ENCODE peak calls at places on chromosome 2, in ten cellular contexts. I, W, P, B, K, F, H, Y, V and S are unnamed samples.

GRCh38 chr2:48264632-48265031 is 265.3 kb upstream of the STON1 start:
- DNase-seq in I (no peak), W (no peak), P (no peak), B (no peak), K (no peak), F (no peak), H (no peak), Y (no peak), V (no peak), S (no peak)

GRCh38 chr2:54267577-54267976 is 11.5 kb upstream of the TSPYL6 start:
- DNase-seq in I (no peak), W (no peak), P (no peak), B (no peak), K (no peak), F (no peak), H (peak), Y (no peak), V (no peak), S (no peak)

GRCh38 chr2:139122711-139123158 is 342.5 kb upstream of the NXPH2 start:
- DNase-seq in I (peak), W (no peak), P (peak), B (peak), K (peak), F (no peak), H (peak), Y (no peak), V (no peak), S (peak)

GRCh38 chr2:232103140-232103737 is 141.7 kb downstream of the DIS3L2 start:
- DNase-seq in I (peak), W (no peak), P (no peak), B (peak), K (peak), F (no peak), H (peak), Y (no peak), V (no peak), S (peak)

GRCh38 chr2:47501374-47502200 is 98.6 kb downstream of the MSH2 start:
- DNase-seq in I (peak), W (no peak), P (peak), B (peak), K (peak), F (no peak), H (peak), Y (no peak), V (no peak), S (peak)

GRCh38 chr2:9951272-9951521 is 296 bp upstream of the GRHL1 start:
- DNase-seq in I (no peak), W (no peak), P (no peak), B (no peak), K (no peak), F (no peak), H (no peak), Y (no peak), V (no peak), S (no peak)

GRCh38 chr2:198376677-198377076 is 572.3 kb downstream of the PLCL1 start:
- DNase-seq in I (peak), W (no peak), P (no peak), B (peak), K (peak), F (no peak), H (no peak), Y (no peak), V (no peak), S (no peak)

GRCh38 chr2:46801731-46802664 is 113.6 kb downstream of the MCFD2 start:
- DNase-seq in I (peak), W (no peak), P (no peak), B (peak), K (peak), F (no peak), H (no peak), Y (no peak), V (no peak), S (no peak)

GRCh38 chr2:169865492-169865891 is 38.2 kb downstream of the UBR3 start:
- DNase-seq in I (no peak), W (no peak), P (no peak), B (no peak), K (no peak), F (no peak), H (no peak), Y (no peak), V (no peak), S (no peak)

GRCh38 chr2:105768961-105769452 is 24.3 kb downstream of the NCK2 start:
- DNase-seq in I (no peak), W (no peak), P (peak), B (peak), K (no peak), F (peak), H (no peak), Y (no peak), V (no peak), S (no peak)

GRCh38 chr2:73291093-73291460 is 2.3 kb downstream of the EGR4 start:
- DNase-seq in I (peak), W (peak), P (no peak), B (peak), K (peak), F (peak), H (peak), Y (no peak), V (peak), S (peak)

GRCh38 chr2:189933911-189934399 is 128.6 kb downstream of the MSTN start:
- DNase-seq in I (peak), W (no peak), P (peak), B (peak), K (peak), F (no peak), H (peak), Y (no peak), V (no peak), S (peak)

GRCh38 chr2:84481702-84482101 is 22.6 kb upstream of the SUCLG1 start:
- DNase-seq in I (peak), W (no peak), P (peak), B (peak), K (peak), F (no peak), H (peak), Y (no peak), V (no peak), S (peak)

GRCh38 chr2:19104503-19104902 is 253.9 kb downstream of the OSR1 start:
- DNase-seq in I (no peak), W (no peak), P (no peak), B (peak), K (peak), F (no peak), H (no peak), Y (no peak), V (no peak), S (no peak)

GRCh38 chr2:105438104-105438929 is 39.5 kb upstream of the FHL2 start:
- DNase-seq in I (no peak), W (no peak), P (no peak), B (no peak), K (no peak), F (peak), H (peak), Y (peak), V (no peak), S (peak)

GRCh38 chr2:100641115-100641415 is 78.3 kb downstream of the PDCL3 start:
- DNase-seq in I (no peak), W (no peak), P (no peak), B (no peak), K (no peak), F (no peak), H (no peak), Y (no peak), V (no peak), S (no peak)

GRCh38 chr2:42297322-42297936 is 63.6 kb downstream of the COX7A2L start:
- DNase-seq in I (no peak), W (no peak), P (no peak), B (no peak), K (no peak), F (no peak), H (no peak), Y (no peak), V (no peak), S (no peak)

GRCh38 chr2:53867169-53867568 is 7.4 kb upstream of the GPR75 start:
- DNase-seq in I (no peak), W (no peak), P (no peak), B (no peak), K (no peak), F (no peak), H (no peak), Y (no peak), V (no peak), S (no peak)

GRCh38 chr2:40169430-40169829 is 282.5 kb downstream of the SLC8A1 start:
- DNase-seq in I (peak), W (no peak), P (no peak), B (peak), K (peak), F (no peak), H (no peak), Y (no peak), V (no peak), S (peak)

GRCh38 chr2:51158236-51158635 is 126.3 kb upstream of the NRXN1 start:
- DNase-seq in I (no peak), W (no peak), P (no peak), B (peak), K (no peak), F (no peak), H (no peak), Y (no peak), V (no peak), S (no peak)

GRCh38 chr2:158561054-158561453 is 104.3 kb downstream of the PKP4 start:
- DNase-seq in I (no peak), W (no peak), P (no peak), B (no peak), K (no peak), F (no peak), H (no peak), Y (no peak), V (no peak), S (no peak)

GRCh38 chr2:70935468-70936164 is at the start of gene ATP6V1B1:
- DNase-seq in I (no peak), W (no peak), P (no peak), B (no peak), K (no peak), F (peak), H (no peak), Y (peak), V (no peak), S (no peak)

GRCh38 chr2:96832751-96833507 is 10.9 kb downstream of the ANKRD23 start:
- DNase-seq in I (peak), W (no peak), P (peak), B (peak), K (no peak), F (peak), H (peak), Y (peak), V (peak), S (peak)

GRCh38 chr2:237889016-237889415 is 29.6 kb downstream of the RAMP1 start:
- DNase-seq in I (no peak), W (no peak), P (no peak), B (no peak), K (no peak), F (peak), H (no peak), Y (no peak), V (peak), S (no peak)

GRCh38 chr2:190369635-190370034 is 26.2 kb downstream of the INPP1 start:
- DNase-seq in I (no peak), W (no peak), P (no peak), B (no peak), K (no peak), F (no peak), H (no peak), Y (no peak), V (no peak), S (no peak)

GRCh38 chr2:54067851-54068375 is 47.5 kb upstream of the ACYP2 start:
- DNase-seq in I (peak), W (no peak), P (no peak), B (peak), K (no peak), F (no peak), H (no peak), Y (no peak), V (no peak), S (peak)

GRCh38 chr2:172702451-172702850 is 33.2 kb upstream of the RAPGEF4 start:
- DNase-seq in I (no peak), W (no peak), P (no peak), B (no peak), K (no peak), F (no peak), H (no peak), Y (no peak), V (no peak), S (no peak)

GRCh38 chr2:26585966-26586365 is 55.2 kb downstream of the CIB4 start:
- DNase-seq in I (no peak), W (no peak), P (no peak), B (no peak), K (no peak), F (no peak), H (no peak), Y (peak), V (no peak), S (no peak)

GRCh38 chr2:235669983-235670962 is 176.4 kb downstream of the AGAP1 start:
- DNase-seq in I (peak), W (no peak), P (peak), B (peak), K (peak), F (peak), H (peak), Y (no peak), V (peak), S (peak)

GRCh38 chr2:238499731-238500570 is 73.2 kb downstream of the ASB1 start:
- DNase-seq in I (no peak), W (peak), P (no peak), B (no peak), K (no peak), F (no peak), H (no peak), Y (no peak), V (no peak), S (no peak)

GRCh38 chr2:15357922-15358321 is 203.2 kb downstream of the NBAS start:
- DNase-seq in I (no peak), W (no peak), P (no peak), B (no peak), K (no peak), F (no peak), H (no peak), Y (no peak), V (no peak), S (no peak)

GRCh38 chr2:68190991-68191731 is 33.5 kb downstream of the PNO1 start:
- DNase-seq in I (peak), W (no peak), P (peak), B (peak), K (peak), F (no peak), H (peak), Y (no peak), V (no peak), S (peak)

GRCh38 chr2:38600242-38600891 is 2.4 kb downstream of the HNRNPLL start:
- DNase-seq in I (no peak), W (no peak), P (no peak), B (peak), K (no peak), F (peak), H (no peak), Y (no peak), V (no peak), S (no peak)

GRCh38 chr2:126656311-126657145 is 570 bp downstream of the GYPC start:
- DNase-seq in I (peak), W (peak), P (peak), B (no peak), K (no peak), F (peak), H (peak), Y (no peak), V (peak), S (peak)

GRCh38 chr2:189082576-189082975 is 97.0 kb downstream of the COL5A2 start:
- DNase-seq in I (peak), W (no peak), P (peak), B (no peak), K (no peak), F (no peak), H (peak), Y (no peak), V (peak), S (peak)

GRCh38 chr2:10322481-10322880 is 19.8 kb downstream of the HPCAL1 start:
- DNase-seq in I (no peak), W (no peak), P (no peak), B (no peak), K (no peak), F (no peak), H (no peak), Y (no peak), V (no peak), S (no peak)

GRCh38 chr2:28619213-28620196 is 123.6 kb downstream of the PLB1 start:
- DNase-seq in I (peak), W (no peak), P (no peak), B (no peak), K (no peak), F (no peak), H (no peak), Y (no peak), V (no peak), S (no peak)

GRCh38 chr2:28622101-28622499 is 126.2 kb downstream of the PLB1 start:
- DNase-seq in I (no peak), W (no peak), P (no peak), B (no peak), K (no peak), F (no peak), H (no peak), Y (no peak), V (no peak), S (no peak)

GRCh38 chr2:28621172-28622100 is 125.6 kb downstream of the PLB1 start:
- DNase-seq in I (peak), W (peak), P (peak), B (peak), K (peak), F (peak), H (peak), Y (no peak), V (peak), S (peak)

GRCh38 chr2:28620801-28621171 is 124.9 kb downstream of the PLB1 start:
- DNase-seq in I (no peak), W (no peak), P (no peak), B (no peak), K (no peak), F (no peak), H (no peak), Y (no peak), V (no peak), S (no peak)

GRCh38 chr2:28620371-28620793 is 124.5 kb downstream of the PLB1 start:
- DNase-seq in I (no peak), W (no peak), P (no peak), B (no peak), K (no peak), F (no peak), H (no peak), Y (no peak), V (no peak), S (no peak)
- H3K4me3 ChIP-seq in I (no peak), W (no peak), P (no peak), B (no peak), K (no peak), F (no peak), H (no peak), Y (no peak), V (no peak), S (no peak)

DNA sequence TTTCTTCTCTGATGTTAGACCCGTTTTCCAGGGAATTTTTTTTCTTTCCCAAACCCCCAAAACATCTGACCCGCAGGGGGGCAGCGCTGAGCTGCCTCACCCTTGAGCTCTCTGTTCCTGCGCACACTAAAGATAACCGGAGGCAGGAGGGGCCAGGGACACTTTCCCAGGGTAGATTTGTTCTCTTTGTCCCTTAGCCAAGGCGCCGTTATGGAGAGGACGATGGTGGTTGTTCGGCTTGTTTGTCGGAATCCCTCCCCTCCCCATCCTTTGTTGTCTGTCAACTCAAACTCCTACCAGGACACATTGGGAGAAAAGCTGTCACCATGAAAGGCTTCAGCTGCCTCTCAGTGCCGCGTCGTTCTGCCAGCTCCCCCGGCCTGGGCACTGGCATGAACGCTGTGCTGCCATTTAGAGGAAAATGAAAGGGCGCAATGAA is 62.3 kb downstream of the RND3 start:
- DNase-seq in I (peak), W (no peak), P (no peak), B (peak), K (no peak), F (peak), H (no peak), Y (no peak), V (no peak), S (no peak)
- TF ChIP-seq CTCF in I (peak), W (no peak), P (peak), B (peak), K (peak), F (peak), H (peak), Y (no peak), V (peak), S (no peak)

DNA sequence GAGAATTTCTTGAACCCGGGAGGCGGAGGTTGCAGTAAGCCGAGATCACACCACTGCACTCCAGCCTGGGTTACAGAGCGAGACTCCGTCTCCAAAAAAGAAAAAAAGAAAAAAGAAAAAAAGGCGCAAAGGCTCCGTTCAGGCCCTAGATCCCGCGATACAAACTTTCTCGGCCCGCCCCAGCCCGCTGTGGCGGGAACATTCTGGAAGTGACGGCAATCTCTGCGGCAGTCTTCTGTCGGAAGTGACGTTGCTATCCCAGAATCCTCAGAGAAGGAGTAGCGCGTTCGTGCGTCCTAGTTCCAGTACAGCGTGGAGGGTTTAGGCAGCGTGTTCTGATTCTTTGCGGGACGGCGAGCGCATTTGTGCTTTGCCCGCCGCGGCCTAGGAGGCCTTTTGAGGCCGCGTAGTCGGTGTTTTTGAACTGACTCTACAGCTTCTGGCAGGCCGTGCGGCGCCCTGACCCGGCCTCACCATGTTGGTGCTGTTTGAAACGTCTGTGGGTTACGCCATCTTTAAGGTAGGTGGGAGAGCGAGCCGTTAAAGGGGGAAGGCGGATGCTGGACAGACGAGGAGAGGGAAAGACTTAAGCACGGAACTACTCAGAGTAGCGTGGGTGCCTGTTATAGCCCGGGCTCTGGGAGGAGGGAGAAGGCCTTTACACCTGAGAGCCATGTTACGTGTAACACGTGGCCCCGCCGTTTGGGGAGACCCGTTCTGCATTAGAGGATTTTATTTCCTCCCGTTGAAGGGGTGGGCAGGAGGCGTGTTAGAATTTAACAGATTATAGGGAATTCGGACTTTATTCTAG is at the start of gene NOP58:
- DNase-seq in I (peak), W (peak), P (peak), B (peak), K (peak), F (peak), H (peak), Y (peak), V (peak), S (peak)
- H3K4me3 ChIP-seq in I (peak), W (peak), P (peak), B (peak), K (peak), F (peak), H (peak), Y (peak), V (peak), S (peak)

GRCh38 chr2:181430406-181431199 is 26.6 kb upstream of the ITGA4 start:
- DNase-seq in I (peak), W (no peak), P (no peak), B (peak), K (peak), F (no peak), H (peak), Y (no peak), V (no peak), S (no peak)
- TF ChIP-seq CTCF in I (peak), W (no peak), P (peak), B (peak), K (peak), F (peak), H (peak), Y (peak), V (peak), S (peak)

GRCh38 chr2:241748468-241749256 is 14.2 kb downstream of the D2HGDH start:
- DNase-seq in I (no peak), W (no peak), P (no peak), B (no peak), K (no peak), F (no peak), H (no peak), Y (no peak), V (no peak), S (no peak)

GRCh38 chr2:241751152-241751551 is 16.7 kb downstream of the D2HGDH start:
- DNase-seq in I (no peak), W (no peak), P (no peak), B (no peak), K (no peak), F (no peak), H (no peak), Y (no peak), V (no peak), S (no peak)

GRCh38 chr2:241752253-241752652 is 17.8 kb downstream of the D2HGDH start:
- DNase-seq in I (no peak), W (no peak), P (no peak), B (no peak), K (no peak), F (no peak), H (no peak), Y (no peak), V (no peak), S (no peak)

GRCh38 chr2:241751776-241752175 is 17.3 kb downstream of the D2HGDH start:
- DNase-seq in I (no peak), W (no peak), P (no peak), B (no peak), K (no peak), F (no peak), H (no peak), Y (no peak), V (no peak), S (no peak)

GRCh38 chr2:241750076-241750840 is 15.8 kb downstream of the D2HGDH start:
- DNase-seq in I (no peak), W (no peak), P (no peak), B (no peak), K (no peak), F (no peak), H (no peak), Y (no peak), V (no peak), S (no peak)
- H3K4me3 ChIP-seq in I (no peak), W (no peak), P (no peak), B (no peak), K (no peak), F (no peak), H (no peak), Y (no peak), V (no peak), S (no peak)

GRCh38 chr2:151777487-151777886 is 43.2 kb upstream of the NEB start:
- DNase-seq in I (no peak), W (no peak), P (no peak), B (no peak), K (no peak), F (no peak), H (no peak), Y (no peak), V (no peak), S (peak)
- TF ChIP-seq CTCF in I (peak), W (no peak), P (peak), B (peak), K (peak), F (peak), H (peak), Y (no peak), V (no peak), S (no peak)